ENCODE peak calls at places on chromosome 2, in ten cellular contexts. Q, D, C, H, T, I, N, W, R and F are unnamed samples. For H3K27me3 and H3K9me3, the result is how much of the 10 kb centered on the place peaks cover.

GRCh38 chr2:197628043-197628500 is 47.3 kb downstream of the RFTN2 start:
- DNase-seq in D (no peak), I (no peak), C (no peak), N (no peak), H (no peak), T (peak), R (peak), Q (peak), W (no peak), F (no peak)

GRCh38 chr2:146572598-146572997 is 1272.2 kb upstream of the ACVR2A start:
- DNase-seq in N (no peak), T (no peak), W (no peak), H (no peak), Q (no peak), R (no peak), D (no peak), C (no peak), I (no peak), F (no peak)

GRCh38 chr2:37625781-37626548 is 45.5 kb downstream of the CDC42EP3 start:
- DNase-seq in D (no peak), C (no peak), N (no peak), Q (no peak), R (no peak), H (no peak), I (peak), T (no peak), W (no peak), F (no peak)

GRCh38 chr2:100520224-100520623 is 42.6 kb upstream of the PDCL3 start:
- DNase-seq in H (no peak), I (no peak), C (no peak), R (no peak), D (no peak), N (no peak), Q (no peak), T (no peak), W (no peak), F (no peak)

GRCh38 chr2:141824790-141825189 is 306.0 kb downstream of the LRP1B start:
- DNase-seq in I (no peak), W (no peak), D (no peak), C (no peak), R (no peak), Q (no peak), H (no peak), T (no peak), N (no peak), F (no peak)

GRCh38 chr2:112020561-112020960 is 34.5 kb upstream of the TMEM87B start:
- DNase-seq in R (peak), H (no peak), T (peak), W (no peak), D (no peak), I (no peak), C (no peak), Q (no peak), N (no peak), F (no peak)

GRCh38 chr2:205776139-205776538 is 93.8 kb downstream of the NRP2 start:
- DNase-seq in N (peak), R (peak), H (peak), T (peak), D (peak), C (no peak), I (peak), Q (peak), W (peak), F (peak)

GRCh38 chr2:110876167-110876999 is 144.0 kb downstream of the ACOXL start:
- DNase-seq in T (no peak), W (no peak), C (no peak), I (no peak), Q (no peak), D (no peak), R (peak), H (no peak), N (no peak), F (no peak)

GRCh38 chr2:169131587-169132512 is 62.5 kb downstream of the DHRS9 start:
- DNase-seq in Q (no peak), T (peak), R (no peak), C (no peak), N (no peak), D (no peak), H (no peak), W (no peak), I (no peak), F (peak)

GRCh38 chr2:120014231-120014990 is 1.5 kb downstream of the EPB41L5 start:
- DNase-seq in I (no peak), R (no peak), H (no peak), C (no peak), N (no peak), T (peak), W (no peak), Q (no peak), D (no peak), F (no peak)

GRCh38 chr2:135985826-135986393 is 484 bp upstream of the DARS1 start:
- DNase-seq in R (no peak), I (peak), D (no peak), W (no peak), N (no peak), T (no peak), Q (no peak), C (no peak), H (no peak), F (peak)

GRCh38 chr2:229686122-229686919 is 28.0 kb downstream of the DNER start:
- DNase-seq in I (no peak), R (no peak), W (no peak), T (no peak), H (no peak), C (no peak), D (no peak), Q (no peak), N (no peak), F (no peak)

GRCh38 chr2:2362181-2362580 is 31.1 kb upstream of the MYT1L start:
- DNase-seq in Q (no peak), W (no peak), N (no peak), D (no peak), R (no peak), I (no peak), C (no peak), T (no peak), H (no peak), F (no peak)

GRCh38 chr2:40668435-40668834 is 216.5 kb upstream of the SLC8A1 start:
- DNase-seq in I (no peak), R (no peak), W (no peak), H (peak), D (no peak), C (no peak), N (no peak), T (no peak), Q (no peak), F (no peak)

GRCh38 chr2:164066095-164066494 is 330.3 kb upstream of the FIGN start:
- DNase-seq in R (no peak), D (no peak), I (no peak), N (no peak), C (no peak), W (no peak), T (no peak), H (no peak), Q (no peak), F (no peak)

GRCh38 chr2:120735750-120736170 is at the start of gene GLI2:
- DNase-seq in I (no peak), H (peak), R (peak), D (peak), W (peak), N (peak), C (peak), Q (peak), T (peak), F (peak)

GRCh38 chr2:203594541-203594940 is 59.4 kb upstream of the RAPH1 start:
- DNase-seq in C (no peak), D (no peak), Q (no peak), W (no peak), T (no peak), N (no peak), R (no peak), I (no peak), H (no peak), F (no peak)

GRCh38 chr2:234420406-234420805 is 76.5 kb downstream of the ARL4C start:
- DNase-seq in W (no peak), H (no peak), D (no peak), C (no peak), R (no peak), N (no peak), T (peak), I (no peak), Q (no peak), F (no peak)

GRCh38 chr2:74835831-74836674 is 2.1 kb downstream of the HK2 start:
- DNase-seq in N (no peak), T (peak), R (peak), C (no peak), W (peak), I (no peak), D (no peak), Q (peak), H (no peak), F (peak)

DNA sequence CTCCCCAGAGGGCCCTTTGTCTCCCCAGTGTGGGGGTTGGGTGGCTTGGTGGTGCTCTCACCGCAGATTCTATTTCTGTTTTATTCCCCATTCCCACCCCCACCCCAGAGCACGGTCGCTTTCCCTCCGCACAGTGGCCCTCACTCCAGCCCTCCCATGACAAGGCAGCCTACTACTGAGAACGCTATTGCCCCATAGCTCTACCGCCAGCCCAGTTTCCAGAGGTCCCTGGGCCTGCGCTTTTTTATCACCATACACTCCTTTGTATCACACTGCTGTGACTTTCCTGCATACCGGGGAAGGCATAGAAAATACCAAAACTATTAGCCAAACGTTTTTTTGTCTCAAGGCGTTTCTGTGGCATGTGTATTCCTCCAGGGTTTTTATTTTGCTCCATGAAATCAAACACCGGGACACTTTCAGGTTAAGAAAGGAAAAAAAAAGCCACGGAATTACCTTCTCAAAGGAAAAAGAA is 1.4 kb downstream of the AMER3 start:
- DNase-seq in N (no peak), C (no peak), D (no peak), Q (no peak), W (no peak), T (peak), R (no peak), H (no peak), I (no peak), F (no peak)
- H3K27me3 ChIP-seq in N (under half), C (under half), D (under half), Q (under half), W (under half), T (half or more), R (under half), H (under half), I (under half), F (under half)

GRCh38 chr2:85393836-85394235 is 16.3 kb downstream of the CAPG start:
- DNase-seq in C (peak), T (no peak), I (no peak), Q (no peak), R (no peak), D (no peak), N (peak), W (no peak), H (no peak), F (no peak)
- H3K9me3 ChIP-seq in C (under half), T (under half), I (under half), Q (under half), R (under half), D (under half), N (under half), W (under half), H (under half), F (under half)

GRCh38 chr2:144511222-144511855 is 8.6 kb downstream of the ZEB2 start:
- DNase-seq in I (no peak), C (no peak), N (no peak), T (no peak), Q (no peak), W (no peak), D (no peak), H (no peak), R (no peak), F (no peak)
- H3K27me3 ChIP-seq in I (under half), C (under half), N (under half), T (under half), Q (under half), W (under half), D (under half), H (under half), R (half or more), F (under half)

GRCh38 chr2:4502230-4502843 is 799.0 kb downstream of the DCDC2C start:
- DNase-seq in C (no peak), H (no peak), R (no peak), W (no peak), D (no peak), T (no peak), Q (no peak), N (no peak), I (no peak), F (no peak)

DNA sequence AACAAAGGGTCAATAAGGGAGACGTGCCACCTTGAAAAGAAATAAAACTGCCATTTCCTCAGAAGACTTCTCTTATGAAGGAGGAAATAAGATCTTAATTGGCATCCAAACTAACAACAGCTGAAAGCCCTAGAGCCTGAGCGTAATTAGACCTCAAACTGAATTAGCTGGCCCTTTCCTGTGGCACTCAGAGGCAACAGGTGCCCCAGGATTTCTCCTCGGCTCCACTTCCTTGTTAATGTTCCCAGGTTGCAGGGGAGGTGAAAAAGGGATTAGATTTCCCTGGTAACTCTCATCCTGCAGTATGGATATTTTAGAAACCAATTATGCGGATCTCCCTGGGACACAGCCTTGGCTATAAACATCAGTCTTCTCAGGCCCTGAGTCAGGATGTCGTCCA is 804.3 kb downstream of the DCDC2C start:
- DNase-seq in C (no peak), T (peak), Q (no peak), W (no peak), D (no peak), H (no peak), I (no peak), N (no peak), R (no peak), F (no peak)
- H3K9me3 ChIP-seq in C (under half), T (under half), Q (under half), W (under half), D (under half), H (under half), I (under half), N (under half), R (under half), F (under half)

DNA sequence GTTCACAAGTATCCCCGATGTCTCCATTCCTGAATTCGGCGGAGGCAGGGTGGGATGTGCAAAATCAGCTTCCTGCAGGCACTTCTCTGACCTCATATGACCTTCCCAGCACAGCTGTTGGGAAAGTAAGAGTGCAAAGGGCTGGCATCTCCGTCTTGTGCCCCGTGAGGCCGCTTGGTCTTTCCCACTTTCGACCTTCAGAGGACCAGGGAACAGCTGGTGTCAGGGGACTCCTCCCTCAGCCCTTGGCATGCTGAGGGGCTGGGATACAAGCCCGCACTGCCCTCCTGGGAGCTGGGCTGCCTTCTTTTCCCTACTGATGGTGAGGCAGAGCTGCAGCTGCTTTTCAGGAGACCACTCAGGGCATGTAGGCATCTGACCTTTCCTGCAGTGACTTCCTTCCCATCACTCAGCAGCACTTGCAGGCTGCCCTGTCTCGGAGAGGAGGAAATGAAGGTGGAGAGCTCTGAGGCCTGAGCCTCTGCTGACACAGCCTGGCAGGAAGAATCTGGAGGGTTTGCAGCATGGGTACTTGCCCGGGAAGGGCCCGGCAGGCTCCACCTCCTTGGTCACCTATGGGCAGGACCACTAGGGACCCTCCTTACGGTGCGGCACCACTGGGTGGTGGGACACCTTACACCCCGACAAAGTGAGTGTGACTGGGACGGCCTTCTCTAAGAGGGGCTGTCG is 277.2 kb upstream of the HS6ST1 start:
- DNase-seq in T (no peak), C (peak), Q (no peak), D (no peak), I (no peak), R (no peak), N (no peak), H (no peak), W (no peak), F (no peak)
- H3K27me3 ChIP-seq in T (under half), C (under half), Q (under half), D (under half), I (under half), R (under half), N (under half), H (under half), W (under half), F (under half)

GRCh38 chr2:89797320-89798038 is 1106.0 kb downstream of the RPIA start:
- DNase-seq in H (no peak), Q (no peak), D (no peak), C (no peak), W (no peak), R (no peak), N (no peak), I (no peak), T (no peak), F (no peak)
- H3K9me3 ChIP-seq in H (under half), Q (under half), D (under half), C (under half), W (under half), R (half or more), N (under half), I (under half), T (half or more), F (under half)

GRCh38 chr2:161418715-161419337 is 2.7 kb downstream of the TBR1 start:
- DNase-seq in Q (peak), N (no peak), C (no peak), W (peak), T (peak), R (peak), I (no peak), H (no peak), D (peak), F (peak)
- H3K27me3 ChIP-seq in Q (half or more), N (half or more), C (under half), W (half or more), T (half or more), R (half or more), I (half or more), H (under half), D (under half), F (under half)

DNA sequence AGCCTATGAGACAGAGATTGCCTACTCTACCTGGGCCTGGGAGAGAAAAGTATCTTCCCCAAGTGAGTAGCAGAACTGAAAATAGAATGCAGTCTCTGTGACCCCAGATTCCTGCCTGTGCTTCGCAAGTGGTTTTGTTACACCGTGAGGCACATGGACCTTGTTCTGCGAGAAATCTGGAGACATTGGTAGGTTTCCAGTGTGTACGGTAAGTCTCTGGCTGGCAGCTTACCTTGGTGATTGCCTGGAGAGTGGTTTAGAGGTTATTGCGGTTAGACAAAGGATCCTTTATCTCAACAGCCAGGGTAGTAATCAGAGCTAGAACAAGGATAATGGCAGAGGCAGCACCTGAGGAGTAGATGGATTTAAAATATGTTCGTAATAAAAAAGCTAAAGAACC is 606.0 kb upstream of the GCFC2 start:
- DNase-seq in C (no peak), I (no peak), W (no peak), D (no peak), N (no peak), Q (no peak), R (no peak), H (no peak), T (no peak), F (no peak)
- H3K9me3 ChIP-seq in C (under half), I (under half), W (under half), D (under half), N (under half), Q (under half), R (under half), H (under half), T (under half), F (under half)